ENCODE peak calls at places on chromosomes 7 and 10, in eight cellular contexts. P is stomach, N is K562, Z is H1, G is suprapubic skin, I is transverse colon, R is sigmoid colon, D is ovary. T is an unnamed sample. For H3K27me3, the result is how much of the 10 kb centered on the place peaks cover.

GRCh38 chr7:158094671-158095256 is 492.9 kb downstream of the PTPRN2 start:
- DNase-seq in R (peak), D (no peak), Z (no peak), N (no peak), P (peak), G (peak), I (no peak), T (no peak)

GRCh38 chr10:133273534-133274143 is 3.0 kb downstream of the ADAM8 start:
- DNase-seq in D (no peak), N (no peak), I (no peak), R (no peak), G (no peak), P (no peak), Z (no peak), T (no peak)

GRCh38 chr10:106078796-106079576 is 1085.5 kb downstream of the SORCS1 start:
- DNase-seq in R (no peak), N (no peak), G (no peak), D (no peak), I (no peak), Z (no peak), P (no peak), T (no peak)

GRCh38 chr7:897771-898376 is 21.5 kb downstream of the GET4 start:
- DNase-seq in N (no peak), I (no peak), D (no peak), Z (no peak), R (no peak), P (no peak), G (no peak), T (no peak)

GRCh38 chr10:98361131-98361633 is 53.8 kb downstream of the PYROXD2 start:
- DNase-seq in G (peak), Z (no peak), D (peak), P (peak), R (peak), N (peak), I (peak), T (peak)

GRCh38 chr10:124525751-124526600 is 64.4 kb downstream of the LHPP start:
- DNase-seq in I (no peak), G (no peak), Z (no peak), R (peak), N (no peak), P (no peak), D (no peak), T (no peak)

GRCh38 chr7:43669286-43670081 is 59.8 kb downstream of the COA1 start:
- DNase-seq in D (no peak), R (no peak), G (no peak), I (peak), P (no peak), Z (peak), N (no peak), T (no peak)

GRCh38 chr7:16412535-16413247 is 8.6 kb downstream of the CRPPA start:
- DNase-seq in I (no peak), R (no peak), Z (no peak), N (no peak), P (no peak), D (no peak), G (no peak), T (no peak)

GRCh38 chr7:44079221-44080021 is 2.9 kb downstream of the POLM start:
- DNase-seq in G (no peak), Z (no peak), D (no peak), R (no peak), N (no peak), I (no peak), P (no peak), T (no peak)

GRCh38 chr10:62380002-62380401 is 5.8 kb downstream of the ZNF365 start:
- DNase-seq in D (no peak), Z (no peak), G (no peak), I (no peak), R (no peak), N (no peak), P (no peak), T (no peak)

GRCh38 chr7:73577627-73578341 is 595 bp downstream of the TBL2 start:
- DNase-seq in G (peak), I (peak), R (no peak), P (no peak), Z (no peak), D (no peak), N (no peak), T (peak)

GRCh38 chr10:104309980-104310978 is 28.0 kb downstream of the ITPRIP start:
- DNase-seq in G (peak), I (no peak), P (peak), R (peak), Z (no peak), N (no peak), D (peak), T (peak)

GRCh38 chr10:95474228-95475002 is 86.8 kb downstream of the SORBS1 start:
- DNase-seq in D (no peak), G (no peak), Z (no peak), N (no peak), R (no peak), P (no peak), I (no peak), T (no peak)

GRCh38 chr7:157857578-157858075 is 520.8 kb downstream of the DNAJB6 start:
- DNase-seq in P (no peak), I (no peak), D (no peak), G (peak), Z (no peak), R (no peak), N (no peak), T (no peak)

GRCh38 chr10:11235771-11236170 is 218.1 kb downstream of the CELF2 start:
- DNase-seq in Z (no peak), D (no peak), P (no peak), N (no peak), G (no peak), I (no peak), R (no peak), T (no peak)

GRCh38 chr7:111132833-111133232 is 41.9 kb downstream of the LRRN3 start:
- DNase-seq in R (no peak), G (no peak), D (no peak), Z (no peak), N (no peak), I (no peak), P (no peak), T (no peak)

GRCh38 chr10:114472874-114473248 is 68.6 kb upstream of the AFAP1L2 start:
- DNase-seq in G (no peak), N (no peak), P (no peak), Z (no peak), R (no peak), I (no peak), D (no peak), T (no peak)

GRCh38 chr7:135661311-135662122 is 797 bp upstream of the STMP1 start:
- DNase-seq in G (no peak), D (no peak), P (peak), R (peak), Z (no peak), N (no peak), I (no peak), T (no peak)

GRCh38 chr10:59851864-59852263 is 54.5 kb downstream of the CCDC6 start:
- DNase-seq in R (no peak), N (no peak), D (no peak), P (no peak), G (no peak), I (no peak), Z (no peak), T (no peak)

GRCh38 chr7:40640566-40640965 is 505.8 kb downstream of the SUGCT start:
- DNase-seq in P (no peak), Z (no peak), N (no peak), I (no peak), G (no peak), R (no peak), D (no peak), T (no peak)

GRCh38 chr10:45428611-45429510 is 54.8 kb downstream of the ALOX5 start:
- DNase-seq in G (no peak), N (no peak), Z (no peak), P (no peak), I (no peak), R (no peak), D (no peak), T (no peak)

GRCh38 chr7:120583835-120584586 is 273.9 kb downstream of the TSPAN12 start:
- DNase-seq in N (no peak), G (no peak), D (no peak), P (no peak), R (no peak), I (no peak), Z (no peak), T (no peak)

GRCh38 chr7:77550586-77550985 is 13.5 kb downstream of the PTPN12 start:
- DNase-seq in P (no peak), N (no peak), D (no peak), R (no peak), Z (no peak), G (no peak), I (no peak), T (no peak)

GRCh38 chr10:77756319-77757232 is 119.0 kb upstream of the KCNMA1 start:
- DNase-seq in G (no peak), Z (peak), D (no peak), R (no peak), I (peak), P (no peak), N (peak), T (no peak)

GRCh38 chr10:89167915-89168314 is 39.2 kb downstream of the CH25H start:
- DNase-seq in I (no peak), P (no peak), R (no peak), Z (no peak), N (no peak), D (no peak), G (no peak), T (no peak)

GRCh38 chr10:70987396-70988130 is 99.2 kb upstream of the PCBD1 start:
- DNase-seq in R (no peak), G (no peak), N (no peak), P (no peak), I (no peak), Z (no peak), D (no peak), T (no peak)

GRCh38 chr7:1571261-1571650 is 1.4 kb upstream of the PSMG3 start:
- DNase-seq in R (no peak), P (no peak), D (no peak), G (no peak), I (no peak), Z (no peak), N (no peak), T (peak)

GRCh38 chr10:86648706-86649426 is 5.5 kb upstream of the OPN4 start:
- DNase-seq in R (peak), P (peak), Z (no peak), D (peak), I (peak), N (no peak), G (peak), T (peak)

GRCh38 chr10:128130051-128130450 is 3.8 kb upstream of the MKI67 start:
- DNase-seq in G (no peak), I (no peak), P (no peak), R (no peak), N (no peak), D (no peak), Z (no peak), T (no peak)

DNA sequence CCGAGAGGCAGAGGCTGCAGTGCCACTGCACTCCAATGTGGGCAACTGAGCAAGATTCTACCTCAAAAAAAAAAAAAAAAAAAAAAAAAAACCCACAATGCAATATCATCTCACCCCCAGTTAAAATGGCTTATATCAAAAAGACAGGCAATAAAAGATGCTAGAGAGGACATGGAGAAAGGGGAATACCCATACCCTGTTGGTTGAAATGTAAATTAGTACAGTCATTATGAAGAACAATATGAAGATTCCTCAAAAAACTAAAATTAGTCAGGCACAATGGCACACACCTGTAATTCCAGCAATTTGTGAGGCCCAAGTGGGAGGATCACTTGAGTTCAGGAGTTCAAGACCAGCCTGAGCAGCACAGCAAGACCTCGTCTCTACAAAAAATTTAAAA is 25.7 kb downstream of the ABI1 start:
- DNase-seq in N (no peak), D (no peak), P (no peak), G (no peak), R (no peak), Z (no peak), I (no peak), T (no peak)
- TF ChIP-seq EP300 in N (no peak), D (no peak), P (no peak), G (no peak), R (no peak), Z (no peak), I (no peak), T (no peak)

DNA sequence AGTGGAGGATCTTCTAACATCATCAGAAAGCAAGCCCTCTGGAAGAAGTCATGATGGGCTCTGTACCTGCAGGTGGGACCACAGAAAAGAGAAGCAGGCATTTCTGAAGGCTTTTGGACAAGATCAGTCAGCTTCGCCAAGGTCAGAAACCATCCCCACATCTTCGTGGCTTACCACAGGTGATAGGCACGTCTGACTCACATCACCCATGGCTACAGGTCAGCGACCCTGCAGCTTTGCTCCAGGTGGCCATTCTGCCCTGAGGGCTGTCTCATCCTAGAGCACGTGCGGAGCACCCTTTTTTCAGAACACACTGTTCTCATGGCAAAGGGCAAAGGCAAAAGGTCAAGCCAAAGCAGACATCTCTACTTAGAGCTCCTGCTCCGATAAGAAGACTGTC is 518.9 kb upstream of the ADARB2 start:
- DNase-seq in D (no peak), P (no peak), G (no peak), Z (no peak), R (no peak), N (no peak), I (no peak), T (no peak)
- H3K27me3 ChIP-seq in D (under half), P (under half), G (under half), Z (under half), R (under half), N (under half), I (under half), T (under half)

GRCh38 chr7:106029941-106030340 is 66.9 kb downstream of the CDHR3 start:
- DNase-seq in R (peak), I (no peak), G (no peak), D (no peak), Z (no peak), N (peak), P (no peak), T (no peak)
- TF ChIP-seq EP300 in R (no peak), I (no peak), G (no peak), D (no peak), Z (no peak), N (no peak), P (no peak), T (no peak)

DNA sequence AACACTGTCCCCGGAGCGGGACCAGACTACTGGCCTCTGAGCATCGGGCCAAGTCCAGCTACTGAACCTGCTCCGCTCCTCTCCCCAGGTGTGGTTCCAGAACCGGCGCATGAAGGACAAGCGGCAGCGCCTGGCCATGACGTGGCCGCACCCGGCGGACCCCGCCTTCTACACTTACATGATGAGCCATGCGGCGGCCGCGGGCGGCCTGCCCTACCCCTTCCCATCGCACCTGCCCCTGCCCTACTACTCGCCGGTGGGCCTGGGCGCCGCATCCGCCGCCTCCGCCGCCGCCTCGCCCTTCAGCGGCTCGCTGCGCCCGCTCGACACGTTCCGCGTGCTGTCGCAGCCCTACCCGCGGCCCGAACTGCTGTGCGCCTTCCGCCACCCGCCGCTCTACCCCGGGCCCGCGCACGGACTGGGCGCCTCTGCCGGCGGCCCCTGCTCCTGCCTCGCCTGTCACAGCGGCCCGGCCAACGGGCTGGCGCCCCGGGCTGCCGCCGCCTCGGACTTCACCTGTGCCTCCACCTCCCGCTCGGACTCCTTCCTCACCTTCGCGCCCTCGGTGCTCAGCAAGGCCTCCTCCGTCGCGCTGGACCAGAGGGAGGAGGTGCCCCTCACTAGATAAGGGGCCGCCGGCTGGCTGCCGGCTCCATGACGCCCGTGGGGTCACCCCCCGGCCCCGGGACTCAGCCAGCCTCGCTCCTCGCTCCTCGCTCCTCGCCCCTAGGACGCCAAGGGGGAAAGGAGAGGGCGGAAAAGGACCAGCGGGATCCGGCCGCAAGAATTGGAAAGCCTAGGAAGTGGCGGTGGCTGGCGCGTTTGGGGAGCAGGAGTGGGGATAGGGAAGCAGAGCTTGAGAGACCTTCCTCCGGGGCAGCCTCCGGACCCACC is 3.4 kb downstream of the EVX1 start:
- DNase-seq in R (no peak), G (no peak), N (peak), I (peak), P (no peak), Z (no peak), D (no peak), T (no peak)
- H3K27me3 ChIP-seq in R (half or more), G (half or more), N (half or more), I (half or more), P (half or more), Z (half or more), D (under half), T (under half)

GRCh38 chr10:5596611-5597341 is 69.6 kb downstream of the ASB13 start:
- DNase-seq in I (no peak), D (no peak), P (no peak), N (no peak), Z (no peak), G (no peak), R (no peak), T (no peak)

GRCh38 chr10:5595591-5596590 is 70.5 kb downstream of the ASB13 start:
- DNase-seq in R (no peak), G (no peak), N (no peak), D (no peak), I (no peak), P (no peak), Z (no peak), T (no peak)

GRCh38 chr10:5592070-5592469 is 67.3 kb downstream of the CALML3 start:
- DNase-seq in P (no peak), R (peak), D (no peak), G (no peak), I (no peak), Z (no peak), N (no peak), T (no peak)

GRCh38 chr10:5595095-5595494 is 70.3 kb downstream of the CALML3 start:
- DNase-seq in G (no peak), P (no peak), D (no peak), Z (no peak), I (no peak), R (no peak), N (no peak), T (no peak)

DNA sequence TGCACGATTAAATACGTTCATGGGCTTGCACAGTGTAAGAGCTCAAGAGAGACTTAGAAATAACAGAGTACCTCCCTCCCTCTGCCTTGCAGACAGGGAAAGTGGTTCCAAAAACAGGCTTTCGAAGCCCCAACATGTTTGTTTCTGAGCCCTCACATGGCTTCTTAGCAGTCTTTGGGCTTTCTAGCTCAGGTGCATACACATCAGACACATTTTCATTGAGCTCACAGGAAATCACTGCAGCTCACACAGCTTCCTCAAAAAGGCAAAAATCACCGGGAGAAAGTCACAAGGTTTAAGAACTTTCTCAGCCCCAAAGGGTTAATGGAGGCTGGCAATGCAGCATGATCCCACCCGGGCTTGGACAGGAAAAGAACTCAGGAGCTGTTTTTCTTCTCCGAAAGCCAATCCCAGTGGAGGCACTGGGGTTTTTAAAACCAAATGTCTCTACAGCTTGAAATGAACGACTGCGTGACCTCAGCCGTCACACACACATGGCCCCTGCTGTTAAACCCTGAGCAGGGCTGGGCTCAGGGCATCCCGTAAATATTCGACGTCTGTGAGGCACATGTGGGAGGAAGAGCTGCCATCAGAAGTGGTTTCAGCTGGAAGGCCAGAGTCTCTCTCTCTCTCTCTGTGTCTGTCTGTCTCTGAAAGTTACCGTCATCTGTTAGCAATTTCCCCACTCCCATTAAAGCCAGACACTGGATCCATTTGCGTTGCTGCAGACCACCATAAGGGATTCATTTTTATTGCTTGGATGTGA is 69.7 kb downstream of the CALML3 start:
- DNase-seq in Z (no peak), G (no peak), D (no peak), I (no peak), N (no peak), R (no peak), P (no peak), T (no peak)
- TF ChIP-seq EP300 in Z (no peak), G (no peak), D (no peak), I (no peak), N (no peak), R (no peak), P (no peak), T (no peak)

GRCh38 chr10:79115302-79115701 is 46.5 kb downstream of the ZMIZ1 start:
- DNase-seq in G (no peak), D (no peak), N (no peak), P (no peak), I (no peak), R (no peak), Z (no peak), T (no peak)
- H3K27me3 ChIP-seq in G (under half), D (under half), N (under half), P (under half), I (under half), R (under half), Z (under half), T (under half)

T was measured in tibial nerve.